ENCODE peak calls at places on chromosomes 7 and 10, in seven cellular contexts. One of them, this sample, is unnamed.

GRCh38 chr10:114767589-114768393 is 53.8 kb upstream of the FHIP2A start:
- DNase-seq in activated CD8-positive, alpha-beta memory T cell treated with anti-CD3 and anti-CD28 coated beads for 48 hours: no peak
- DNase-seq in KG1: no peak
- DNase-seq in GM23248: peak
- DNase-seq in epithelial cell of esophagus: peak
- DNase-seq in NCI-H146: peak
- DNase-seq in stimulated activated CD8-positive, alpha-beta memory T cell treated with anti-CD3 and anti-CD28 coated beads, Interleukin-7, amount 100 ng/mL, for 4 hours: no peak
- DNase-seq in this sample: no peak

GRCh38 chr10:75508239-75508813 is 76.9 kb downstream of the LRMDA start:
- DNase-seq in activated CD8-positive, alpha-beta memory T cell treated with anti-CD3 and anti-CD28 coated beads for 48 hours: no peak
- DNase-seq in NCI-H146: no peak
- DNase-seq in KG1: no peak
- DNase-seq in GM23248: peak
- DNase-seq in epithelial cell of esophagus: peak
- DNase-seq in stimulated activated CD8-positive, alpha-beta memory T cell treated with anti-CD3 and anti-CD28 coated beads, Interleukin-7, amount 100 ng/mL, for 4 hours: no peak
- DNase-seq in this sample: no peak

GRCh38 chr7:36312064-36312914 is 77.4 kb upstream of the ANLN start:
- DNase-seq in activated CD8-positive, alpha-beta memory T cell treated with anti-CD3 and anti-CD28 coated beads for 48 hours: no peak
- DNase-seq in epithelial cell of esophagus: peak
- DNase-seq in NCI-H146: no peak
- DNase-seq in KG1: no peak
- DNase-seq in GM23248: no peak
- DNase-seq in stimulated activated CD8-positive, alpha-beta memory T cell treated with anti-CD3 and anti-CD28 coated beads, Interleukin-7, amount 100 ng/mL, for 4 hours: no peak
- DNase-seq in this sample: no peak

GRCh38 chr10:132299381-132300336 is 8.1 kb downstream of the STK32C start:
- DNase-seq in activated CD8-positive, alpha-beta memory T cell treated with anti-CD3 and anti-CD28 coated beads for 48 hours: no peak
- DNase-seq in epithelial cell of esophagus: no peak
- DNase-seq in KG1: no peak
- DNase-seq in GM23248: no peak
- DNase-seq in NCI-H146: no peak
- DNase-seq in stimulated activated CD8-positive, alpha-beta memory T cell treated with anti-CD3 and anti-CD28 coated beads, Interleukin-7, amount 100 ng/mL, for 4 hours: no peak
- DNase-seq in this sample: no peak

GRCh38 chr10:49585387-49585786 is 24.7 kb upstream of the SLC18A3 start:
- DNase-seq in NCI-H146: no peak
- DNase-seq in GM23248: peak
- DNase-seq in epithelial cell of esophagus: peak
- DNase-seq in stimulated activated CD8-positive, alpha-beta memory T cell treated with anti-CD3 and anti-CD28 coated beads, Interleukin-7, amount 100 ng/mL, for 4 hours: no peak
- DNase-seq in KG1: no peak
- DNase-seq in activated CD8-positive, alpha-beta memory T cell treated with anti-CD3 and anti-CD28 coated beads for 48 hours: no peak
- DNase-seq in this sample: no peak

GRCh38 chr10:112184379-112184778 is 814 bp upstream of the GPAM start:
- DNase-seq in activated CD8-positive, alpha-beta memory T cell treated with anti-CD3 and anti-CD28 coated beads for 48 hours: no peak
- DNase-seq in epithelial cell of esophagus: no peak
- DNase-seq in stimulated activated CD8-positive, alpha-beta memory T cell treated with anti-CD3 and anti-CD28 coated beads, Interleukin-7, amount 100 ng/mL, for 4 hours: no peak
- DNase-seq in GM23248: peak
- DNase-seq in KG1: no peak
- DNase-seq in NCI-H146: peak
- DNase-seq in this sample: no peak

GRCh38 chr10:84412482-84412881 is 84.1 kb downstream of the CCSER2 start:
- DNase-seq in stimulated activated CD8-positive, alpha-beta memory T cell treated with anti-CD3 and anti-CD28 coated beads, Interleukin-7, amount 100 ng/mL, for 4 hours: no peak
- DNase-seq in activated CD8-positive, alpha-beta memory T cell treated with anti-CD3 and anti-CD28 coated beads for 48 hours: no peak
- DNase-seq in epithelial cell of esophagus: no peak
- DNase-seq in KG1: no peak
- DNase-seq in GM23248: no peak
- DNase-seq in NCI-H146: no peak
- DNase-seq in this sample: no peak

GRCh38 chr7:106927541-106927940 is 62.5 kb downstream of the PIK3CG start:
- DNase-seq in stimulated activated CD8-positive, alpha-beta memory T cell treated with anti-CD3 and anti-CD28 coated beads, Interleukin-7, amount 100 ng/mL, for 4 hours: no peak
- DNase-seq in KG1: no peak
- DNase-seq in activated CD8-positive, alpha-beta memory T cell treated with anti-CD3 and anti-CD28 coated beads for 48 hours: no peak
- DNase-seq in GM23248: no peak
- DNase-seq in epithelial cell of esophagus: no peak
- DNase-seq in NCI-H146: no peak
- DNase-seq in this sample: no peak

GRCh38 chr10:34297551-34298370 is 517.3 kb downstream of the PARD3 start:
- DNase-seq in NCI-H146: peak
- DNase-seq in activated CD8-positive, alpha-beta memory T cell treated with anti-CD3 and anti-CD28 coated beads for 48 hours: no peak
- DNase-seq in KG1: no peak
- DNase-seq in stimulated activated CD8-positive, alpha-beta memory T cell treated with anti-CD3 and anti-CD28 coated beads, Interleukin-7, amount 100 ng/mL, for 4 hours: no peak
- DNase-seq in GM23248: no peak
- DNase-seq in epithelial cell of esophagus: no peak
- DNase-seq in this sample: no peak

GRCh38 chr10:93115661-93116383 is 42.1 kb downstream of the CYP26A1 start:
- DNase-seq in NCI-H146: peak
- DNase-seq in KG1: peak
- DNase-seq in GM23248: peak
- DNase-seq in epithelial cell of esophagus: peak
- DNase-seq in stimulated activated CD8-positive, alpha-beta memory T cell treated with anti-CD3 and anti-CD28 coated beads, Interleukin-7, amount 100 ng/mL, for 4 hours: peak
- DNase-seq in activated CD8-positive, alpha-beta memory T cell treated with anti-CD3 and anti-CD28 coated beads for 48 hours: peak
- DNase-seq in this sample: peak

GRCh38 chr7:35699906-35700305 is 5.0 kb upstream of the HERPUD2 start:
- DNase-seq in NCI-H146: no peak
- DNase-seq in epithelial cell of esophagus: no peak
- DNase-seq in KG1: no peak
- DNase-seq in activated CD8-positive, alpha-beta memory T cell treated with anti-CD3 and anti-CD28 coated beads for 48 hours: no peak
- DNase-seq in GM23248: no peak
- DNase-seq in stimulated activated CD8-positive, alpha-beta memory T cell treated with anti-CD3 and anti-CD28 coated beads, Interleukin-7, amount 100 ng/mL, for 4 hours: no peak
- DNase-seq in this sample: no peak

GRCh38 chr10:107686095-107686494 is 521.6 kb upstream of the SORCS1 start:
- DNase-seq in KG1: peak
- DNase-seq in epithelial cell of esophagus: no peak
- DNase-seq in GM23248: no peak
- DNase-seq in NCI-H146: no peak
- DNase-seq in stimulated activated CD8-positive, alpha-beta memory T cell treated with anti-CD3 and anti-CD28 coated beads, Interleukin-7, amount 100 ng/mL, for 4 hours: no peak
- DNase-seq in activated CD8-positive, alpha-beta memory T cell treated with anti-CD3 and anti-CD28 coated beads for 48 hours: no peak
- DNase-seq in this sample: no peak

GRCh38 chr7:129208667-129209066 is 16.2 kb upstream of the AHCYL2 start:
- DNase-seq in epithelial cell of esophagus: no peak
- DNase-seq in GM23248: no peak
- DNase-seq in activated CD8-positive, alpha-beta memory T cell treated with anti-CD3 and anti-CD28 coated beads for 48 hours: no peak
- DNase-seq in KG1: no peak
- DNase-seq in stimulated activated CD8-positive, alpha-beta memory T cell treated with anti-CD3 and anti-CD28 coated beads, Interleukin-7, amount 100 ng/mL, for 4 hours: no peak
- DNase-seq in NCI-H146: no peak
- DNase-seq in this sample: no peak

This sample was measured in omental fat pad.